ENCODE peak calls at places on chromosomes 1 and 21, in ten cellular contexts. R, S, J, P, V, B, Y, F, K and H are unnamed samples.

GRCh38 chr21:28090546-28090945 is 902.1 kb downstream of the LTN1 start:
- DNase-seq in V (no peak), J (no peak), F (no peak), B (no peak), S (no peak), P (no peak), Y (no peak), K (no peak), R (no peak), H (no peak)

GRCh38 chr1:212565571-212566305 is 42.8 kb upstream of the ATF3 start:
- DNase-seq in J (no peak), P (no peak), S (no peak), Y (no peak), R (no peak), F (no peak), V (no peak), B (no peak), K (no peak), H (no peak)

GRCh38 chr21:33261635-33262034 is 4.5 kb upstream of the IL10RB start:
- DNase-seq in P (no peak), R (no peak), B (no peak), S (no peak), Y (no peak), J (no peak), V (no peak), K (no peak), F (peak; percentile 91), H (no peak)

GRCh38 chr1:3636531-3636930 is 11.7 kb downstream of the TPRG1L start:
- DNase-seq in Y (no peak), F (no peak), P (no peak), S (no peak), V (no peak), K (no peak), J (no peak), B (no peak), R (no peak), H (no peak)

GRCh38 chr1:151994956-151995355 is 1.3 kb upstream of the S100A10 start:
- DNase-seq in P (no peak), J (no peak), Y (no peak), R (no peak), V (peak; percentile 84), B (peak; percentile 28), K (peak; percentile 43), F (no peak), S (peak; percentile 64), H (no peak)

GRCh38 chr1:71047635-71048607 is at the start of gene PTGER3:
- DNase-seq in R (peak; percentile 69), B (peak; percentile 78), Y (peak; percentile 88), F (peak; percentile 26), J (no peak), P (peak; percentile 81), K (peak; percentile 72), V (peak; percentile 49), S (peak; percentile 89), H (peak; percentile 40)

GRCh38 chr1:14677291-14677690 is 78.8 kb downstream of the KAZN start:
- DNase-seq in R (no peak), Y (no peak), V (no peak), J (no peak), F (no peak), B (no peak), P (no peak), S (no peak), K (no peak), H (no peak)

GRCh38 chr1:197695961-197696360 is 79.3 kb downstream of the DENND1B start:
- DNase-seq in J (no peak), F (no peak), K (no peak), V (no peak), S (no peak), Y (no peak), R (no peak), P (no peak), B (no peak), H (no peak)

GRCh38 chr1:206080421-206080820 is 27.4 kb downstream of the RHEX start:
- DNase-seq in Y (no peak), J (no peak), P (no peak), R (no peak), S (peak; percentile 27), K (no peak), F (peak; percentile 77), V (no peak), B (no peak), H (no peak)

GRCh38 chr1:67589519-67590233 is 95.3 kb upstream of the GADD45A start:
- DNase-seq in R (no peak), K (no peak), F (no peak), P (no peak), B (no peak), V (no peak), S (no peak), Y (no peak), J (no peak), H (no peak)

GRCh38 chr1:64505944-64506658 is 36.2 kb downstream of the CACHD1 start:
- DNase-seq in P (peak; percentile 90), J (no peak), K (no peak), V (no peak), S (no peak), Y (peak; percentile 70), B (no peak), R (no peak), F (no peak), H (no peak)

GRCh38 chr21:29056005-29056404 is 17.4 kb downstream of the CCT8 start:
- DNase-seq in P (peak; percentile 24), R (no peak), J (no peak), S (no peak), F (no peak), V (no peak), B (no peak), K (no peak), Y (no peak), H (no peak)

GRCh38 chr1:158149577-158150269 is 31.0 kb upstream of the CD1D start:
- DNase-seq in P (peak; percentile 85), B (peak; percentile 97), S (peak; percentile 95), R (peak; percentile 87), V (peak; percentile 92), K (peak; percentile 92), F (peak; percentile 87), Y (peak; percentile 81), J (peak; percentile 69), H (peak; percentile 79)

GRCh38 chr1:9866836-9867235 is 43.1 kb upstream of the CLSTN1 start:
- DNase-seq in F (no peak), Y (no peak), S (no peak), V (no peak), B (no peak), P (no peak), J (no peak), R (no peak), K (no peak), H (no peak)

GRCh38 chr1:160400284-160400645 is at the start of gene VANGL2:
- DNase-seq in K (no peak), Y (peak; percentile 78), B (peak; percentile 84), J (peak; percentile 45), S (peak; percentile 96), P (no peak), V (no peak), R (peak; percentile 87), F (peak; percentile 21), H (peak; percentile 73)

GRCh38 chr1:206041640-206042039 is 11.3 kb upstream of the RHEX start:
- DNase-seq in F (no peak), R (peak; percentile 42), P (no peak), K (no peak), B (no peak), V (peak; percentile 27), J (no peak), Y (no peak), S (peak; percentile 80), H (peak; percentile 38)

GRCh38 chr1:107785506-107786213 is 179.3 kb downstream of the VAV3 start:
- DNase-seq in B (no peak), R (no peak), V (no peak), P (no peak), J (no peak), K (no peak), Y (no peak), S (no peak), F (no peak), H (no peak)

GRCh38 chr1:13699510-13699909 is 478 bp upstream of the PRDM2 start:
- DNase-seq in B (peak; percentile 29), K (no peak), V (no peak), S (peak; percentile 51), F (no peak), P (no peak), R (no peak), J (peak; percentile 2), Y (no peak), H (peak; percentile 7)

GRCh38 chr1:222911866-222912265 is 97.0 kb downstream of the DISP1 start:
- DNase-seq in S (no peak), B (no peak), Y (no peak), V (no peak), J (no peak), R (no peak), K (no peak), P (no peak), F (no peak), H (no peak)

GRCh38 chr1:55781944-55782482 is 566.8 kb upstream of the USP24 start:
- DNase-seq in K (peak; percentile 19), J (no peak), S (no peak), V (peak; percentile 29), Y (no peak), R (no peak), B (no peak), F (no peak), P (peak; percentile 6), H (peak; percentile 22)

GRCh38 chr1:161139765-161140164 is 7.3 kb upstream of the DEDD start:
- DNase-seq in V (no peak), F (peak; percentile 66), S (peak; percentile 74), R (peak; percentile 30), B (no peak), K (no peak), Y (peak; percentile 46), J (no peak), P (peak; percentile 5), H (peak; percentile 39)